ENCODE peak calls at places on chromosomes 16 and 17, in seven cellular contexts. C, D, I, O, R, L and M are unnamed samples.

GRCh38 chr17:36544320-36545092 is at the start of gene GGNBP2:
- DNase-seq in R (peak), L (peak), O (peak), C (no peak), D (peak), I (peak), M (peak)

GRCh38 chr16:17396762-17397498 is 73.8 kb downstream of the XYLT1 start:
- DNase-seq in O (no peak), R (no peak), L (no peak), I (no peak), C (no peak), D (no peak), M (peak)

GRCh38 chr17:64328875-64329405 is 61.7 kb downstream of the PECAM1 start:
- DNase-seq in L (no peak), I (no peak), O (no peak), R (no peak), C (no peak), D (no peak), M (no peak)

GRCh38 chr17:40451420-40451819 is 8.2 kb downstream of the IGFBP4 start:
- DNase-seq in D (no peak), R (no peak), I (no peak), C (no peak), L (no peak), O (no peak), M (peak)

GRCh38 chr17:36723459-36723858 is 122.1 kb downstream of the MRM1 start:
- DNase-seq in R (no peak), C (no peak), I (no peak), O (no peak), D (no peak), L (no peak), M (no peak)

GRCh38 chr17:63446218-63446980 is at the start of gene CYB561:
- DNase-seq in R (peak), C (no peak), D (peak), I (peak), L (peak), O (peak), M (peak)

GRCh38 chr16:48182979-48183537 is 27.3 kb upstream of the ABCC12 start:
- DNase-seq in L (no peak), C (no peak), R (no peak), O (no peak), D (no peak), I (no peak), M (no peak)

GRCh38 chr16:17245727-17246576 is 224.8 kb downstream of the XYLT1 start:
- DNase-seq in D (no peak), I (no peak), C (no peak), R (no peak), L (no peak), O (no peak), M (no peak)

GRCh38 chr16:10614685-10615084 is 34.3 kb upstream of the EMP2 start:
- DNase-seq in I (no peak), C (no peak), O (no peak), D (no peak), R (no peak), L (no peak), M (no peak)

GRCh38 chr17:38897671-38898290 is 27.6 kb upstream of the LASP1NB start:
- DNase-seq in D (no peak), I (no peak), L (no peak), C (no peak), R (no peak), O (no peak), M (no peak)

GRCh38 chr17:27352481-27353460 is 58.9 kb downstream of the WSB1 start:
- DNase-seq in I (no peak), L (no peak), D (no peak), C (no peak), R (no peak), O (no peak), M (peak)

GRCh38 chr17:77948690-77949114 is 9.8 kb upstream of the TNRC6C start:
- DNase-seq in I (peak), O (no peak), C (no peak), L (no peak), R (no peak), D (peak), M (peak)

GRCh38 chr17:81012574-81013447 is 21.2 kb downstream of the CHMP6 start:
- DNase-seq in D (no peak), L (no peak), O (no peak), R (no peak), I (no peak), C (no peak), M (no peak)

GRCh38 chr17:62017912-62018311 is 47.2 kb downstream of the MED13 start:
- DNase-seq in C (no peak), I (no peak), O (no peak), D (peak), R (no peak), L (no peak), M (peak)

GRCh38 chr16:75083826-75084225 is 32.8 kb downstream of the LDHD start:
- DNase-seq in C (no peak), R (no peak), I (no peak), O (no peak), D (no peak), L (no peak), M (no peak)

GRCh38 chr16:19522369-19523159 is 666 bp upstream of the GDE1 start:
- DNase-seq in L (no peak), R (no peak), I (no peak), D (no peak), O (no peak), C (no peak), M (no peak)

GRCh38 chr17:68334393-68334792 is 43.1 kb downstream of the ARSG start:
- DNase-seq in D (no peak), R (no peak), C (no peak), I (no peak), L (no peak), O (no peak), M (peak)

GRCh38 chr17:44024271-44024663 is 9.5 kb upstream of the TMEM101 start:
- DNase-seq in I (no peak), D (no peak), L (no peak), O (no peak), C (no peak), R (no peak), M (no peak)

GRCh38 chr16:30112197-30113030 is 923 bp downstream of the GDPD3 start:
- DNase-seq in L (peak), D (no peak), O (peak), C (no peak), R (no peak), I (peak), M (peak)

GRCh38 chr16:81995651-81996050 is 15.6 kb downstream of the SDR42E1 start:
- DNase-seq in C (no peak), D (no peak), I (no peak), R (no peak), O (no peak), L (no peak), M (no peak)

GRCh38 chr17:55726440-55726839 is 3.8 kb upstream of the TMEM100 start:
- DNase-seq in I (no peak), L (no peak), C (peak), D (peak), R (no peak), O (no peak), M (peak)

GRCh38 chr16:80063028-80063767 is 462.7 kb upstream of the MAF start:
- DNase-seq in D (no peak), I (no peak), O (no peak), R (no peak), C (no peak), L (no peak), M (no peak)

GRCh38 chr17:74430706-74431567 is 951 bp upstream of the GPRC5C start:
- DNase-seq in R (no peak), L (no peak), O (peak), I (peak), D (peak), C (no peak), M (peak)

GRCh38 chr17:15882058-15882720 is 62.7 kb upstream of the ADORA2B start:
- DNase-seq in C (no peak), L (no peak), D (no peak), R (no peak), O (no peak), I (peak), M (no peak)

GRCh38 chr16:19375561-19376158 is 42.0 kb upstream of the TMC5 start:
- DNase-seq in I (peak), C (no peak), D (peak), R (no peak), O (peak), L (peak), M (peak)

GRCh38 chr17:48593126-48593829 is at the start of gene HOXB5:
- DNase-seq in O (no peak), C (no peak), L (no peak), D (no peak), I (no peak), R (no peak), M (no peak)

GRCh38 chr17:76869878-76870714 is 1.9 kb downstream of the MGAT5B start:
- DNase-seq in D (no peak), L (no peak), C (no peak), O (no peak), R (no peak), I (peak), M (no peak)

GRCh38 chr17:75093543-75094158 is 5.9 kb downstream of the SLC16A5 start:
- DNase-seq in R (no peak), L (no peak), I (no peak), C (no peak), D (no peak), O (no peak), M (no peak)

GRCh38 chr16:84687715-84688114 is 12.1 kb upstream of the USP10 start:
- DNase-seq in R (no peak), O (no peak), L (peak), D (no peak), C (peak), I (no peak), M (peak)

GRCh38 chr17:688100-688989 is 26.3 kb downstream of the VPS53 start:
- DNase-seq in O (no peak), L (no peak), D (no peak), I (no peak), C (no peak), R (no peak), M (peak)

GRCh38 chr17:50536683-50537646 is 4.4 kb downstream of the EPN3 start:
- DNase-seq in O (no peak), L (no peak), I (no peak), D (no peak), C (no peak), R (no peak), M (no peak)

GRCh38 chr16:26765087-26765486 is 301.6 kb upstream of the C16orf82 start:
- DNase-seq in D (peak), R (no peak), C (no peak), O (peak), L (no peak), I (peak), M (no peak)

GRCh38 chr17:17739388-17740066 is 58.3 kb downstream of the RAI1 start:
- DNase-seq in C (no peak), D (peak), O (no peak), I (no peak), L (no peak), R (no peak), M (peak)

GRCh38 chr16:87933140-87933495 is 3.2 kb downstream of the CA5A start:
- DNase-seq in O (no peak), I (no peak), D (no peak), C (no peak), R (no peak), L (no peak), M (no peak)

GRCh38 chr16:55048745-55049144 is 118.1 kb downstream of the IRX5 start:
- DNase-seq in C (no peak), R (no peak), L (no peak), O (no peak), I (peak), D (no peak), M (no peak)

GRCh38 chr17:74176546-74177001 is 26.9 kb upstream of the RPL38 start:
- DNase-seq in I (peak), C (no peak), D (peak), O (peak), L (no peak), R (peak), M (peak)